ENCODE peak calls at places on chromosome 16, in eight cellular contexts. V is left cardiac atrium; X is activated gamma-delta T cell treated with anti-CD3 and anti-CD28 coated beads, Interleukin-2, amount 50 U/mL, for 16 hours; T is NCI-H1092; J is right atrium auricular region; I is activated naive CD8-positive, alpha-beta T cell treated with anti-CD3 and anti-CD28 coated beads for 36 hours; Z is AG08395; U is AG04449. Q is an unnamed sample.

GRCh38 chr16:58121132-58121531 is 8.0 kb downstream of the CFAP20 start:
- DNase-seq in V (no peak), U (no peak), T (no peak), J (no peak), I (no peak), X (no peak), Z (no peak), Q (no peak)

GRCh38 chr16:15033309-15033707 is 22.6 kb downstream of the NTAN1 start:
- DNase-seq in V (peak), T (no peak), I (no peak), X (no peak), U (no peak), J (no peak), Z (no peak), Q (no peak)

GRCh38 chr16:89113152-89113547 is 19.5 kb downstream of the ACSF3 start:
- DNase-seq in X (no peak), Z (no peak), U (no peak), J (no peak), T (no peak), V (no peak), I (no peak), Q (no peak)

GRCh38 chr16:24670623-24671454 is 58.6 kb upstream of the TNRC6A start:
- DNase-seq in I (peak), X (no peak), T (peak), V (peak), Z (peak), U (no peak), J (peak), Q (peak)

GRCh38 chr16:64253525-64253924 is 868.3 kb downstream of the CDH11 start:
- DNase-seq in X (no peak), V (no peak), U (no peak), T (no peak), I (no peak), Z (no peak), J (no peak), Q (no peak)

GRCh38 chr16:73020409-73020884 is 27.5 kb downstream of the ZFHX3 start:
- DNase-seq in Z (peak), T (peak), V (peak), U (peak), I (no peak), X (no peak), J (peak), Q (peak)

GRCh38 chr16:17396762-17397498 is 73.8 kb downstream of the XYLT1 start:
- DNase-seq in T (peak), Z (no peak), I (no peak), U (no peak), V (peak), J (no peak), X (no peak), Q (no peak)

GRCh38 chr16:78770353-78771091 is 671.1 kb downstream of the WWOX start:
- DNase-seq in J (peak), I (peak), V (peak), X (peak), U (no peak), T (peak), Z (peak), Q (peak)

GRCh38 chr16:8670014-8670560 is 4.3 kb upstream of the ABAT start:
- DNase-seq in I (no peak), V (no peak), Z (no peak), T (no peak), X (no peak), U (no peak), J (no peak), Q (no peak)

GRCh38 chr16:72172105-72173034 is at the start of gene PMFBP1:
- DNase-seq in X (no peak), J (peak), U (peak), T (no peak), I (peak), Z (peak), V (peak), Q (peak)

GRCh38 chr16:4297480-4297879 is 18.4 kb upstream of the GLIS2 start:
- DNase-seq in T (no peak), V (no peak), I (no peak), Z (no peak), X (no peak), U (no peak), J (no peak), Q (no peak)

Q was measured in NCI-H146.